ENCODE peak calls at places on chromosome 5, in four cellular contexts. I is progenitor cell of endocrine pancreas; W is stimulated activated CD4-positive, alpha-beta T cell treated with anti-CD3 and anti-CD28 coated beads, Interleukin-4, amount 100 ng/mL, for 1 hour; G is sciatic nerve. A is an unnamed sample.
A peak's percentile ranks its signal among the peaks of the same experiment; 100 is the strongest.

GRCh38 chr5:125607018-125607417 is 816.2 kb upstream of the GRAMD2B start:
- DNase-seq in W (no peak), I (no peak), G (no peak), A (no peak)

GRCh38 chr5:140549237-140550144 is 2.0 kb downstream of the EIF4EBP3 start:
- DNase-seq in I (no peak), W (no peak), G (no peak), A (no peak)

GRCh38 chr5:176772271-176773210 is 37.8 kb upstream of the UNC5A start:
- DNase-seq in G (peak; percentile 33), W (no peak), I (no peak), A (no peak)

GRCh38 chr5:124696898-124697297 is 49.5 kb downstream of the ZNF608 start:
- DNase-seq in W (no peak), I (no peak), G (no peak), A (no peak)

GRCh38 chr5:154575869-154576806 is 98.1 kb upstream of the HAND1 start:
- DNase-seq in I (no peak), G (no peak), W (no peak), A (no peak)

GRCh38 chr5:139725073-139725830 is 70.4 kb upstream of the PSD2 start:
- DNase-seq in G (no peak), I (no peak), W (no peak), A (no peak)

GRCh38 chr5:170896779-170897178 is 35.0 kb downstream of the RANBP17 start:
- DNase-seq in W (no peak), G (no peak), I (no peak), A (no peak)

GRCh38 chr5:170100051-170100943 is 5.4 kb upstream of the FOXI1 start:
- DNase-seq in W (peak; percentile 67), I (peak; percentile 77), G (peak; percentile 85), A (peak; percentile 30)

GRCh38 chr5:117761190-117761589 is 1186.6 kb upstream of the SEMA6A start:
- DNase-seq in W (no peak), G (no peak), I (no peak), A (no peak)

GRCh38 chr5:180286-180918 is 10.9 kb upstream of the LRRC14B start:
- DNase-seq in I (no peak), W (no peak), G (no peak), A (no peak)

GRCh38 chr5:579211-579610 is 32.9 kb upstream of the CEP72 start:
- DNase-seq in I (no peak), W (no peak), G (no peak), A (no peak)

GRCh38 chr5:173594061-173594460 is 22.4 kb downstream of the BOD1 start:
- DNase-seq in W (no peak), I (no peak), G (no peak), A (no peak)

GRCh38 chr5:72539726-72540125 is 32.5 kb upstream of the ZNF366 start:
- DNase-seq in G (no peak), W (no peak), I (no peak), A (no peak)

GRCh38 chr5:139075066-139076050 is 122.8 kb downstream of the SIL1 start:
- DNase-seq in G (no peak), I (no peak), W (no peak), A (no peak)

GRCh38 chr5:38765461-38765861 is 80.4 kb upstream of the OSMR start:
- DNase-seq in G (no peak), W (no peak), I (no peak), A (no peak)

GRCh38 chr5:148084269-148084668 is 20.5 kb downstream of the SPINK5 start:
- DNase-seq in W (no peak), I (no peak), G (no peak), A (no peak)

GRCh38 chr5:164296603-164297080 is 791.2 kb downstream of the MAT2B start:
- DNase-seq in G (no peak), I (peak; percentile 10), W (no peak), A (no peak)

GRCh38 chr5:61974680-61975079 is 331.3 kb upstream of the KIF2A start:
- DNase-seq in W (no peak), G (no peak), I (no peak), A (no peak)

GRCh38 chr5:137566780-137567179 is 67.7 kb upstream of the SPOCK1 start:
- DNase-seq in I (no peak), G (no peak), W (no peak), A (no peak)